ENCODE peak calls at places on chromosome 3, in six cellular contexts. N is effector memory CD4-positive, alpha-beta T cell; R is activated CD4-positive, alpha-beta memory T cell treated with anti-CD3 and anti-CD28 coated beads, Interleukin-2, amount 10 ng/mL, durations not matched to agents 7 days and 5 days; Q is ELF-1; L is hypothalamus; S is colonic mucosa. K is an unnamed sample.

GRCh38 chr3:114879059-114880031 is 267.7 kb downstream of the ZBTB20 start:
- DNase-seq in S (no peak), R (no peak), Q (no peak), L (no peak), N (no peak), K (no peak)

GRCh38 chr3:134357914-134358811 is 16.1 kb downstream of the AMOTL2 start:
- DNase-seq in N (no peak), S (no peak), R (no peak), Q (peak; percentile 96), L (no peak), K (no peak)

GRCh38 chr3:151383956-151384355 is 597 bp downstream of the P2RY12 start:
- DNase-seq in R (no peak), N (no peak), Q (no peak), S (no peak), L (no peak), K (no peak)

GRCh38 chr3:192130534-192131132 is 596.7 kb downstream of the FGF12 start:
- DNase-seq in S (peak; percentile 36), N (no peak), L (no peak), R (no peak), Q (peak; percentile 21), K (peak; percentile 9)

GRCh38 chr3:89072671-89073070 is 34.8 kb upstream of the EPHA3 start:
- DNase-seq in R (no peak), N (no peak), S (no peak), Q (no peak), L (no peak), K (no peak)

GRCh38 chr3:5499404-5499803 is 311.9 kb downstream of the EDEM1 start:
- DNase-seq in Q (no peak), L (no peak), N (no peak), S (no peak), R (no peak), K (no peak)

GRCh38 chr3:94481499-94481898 is 418.6 kb downstream of the NSUN3 start:
- DNase-seq in S (no peak), R (no peak), Q (no peak), L (no peak), N (no peak), K (no peak)

GRCh38 chr3:47991341-47991740 is 24.9 kb downstream of the MAP4 start:
- DNase-seq in R (no peak), Q (no peak), S (no peak), L (no peak), N (no peak), K (no peak)

GRCh38 chr3:160755776-160756304 is at the start of gene PPM1L:
- DNase-seq in Q (peak; percentile 76), R (peak; percentile 63), N (peak; percentile 46), S (no peak), L (peak; percentile 80), K (peak; percentile 74)

GRCh38 chr3:128879991-128880390 is 571 bp downstream of the ACAD9 start:
- DNase-seq in S (no peak), L (no peak), R (peak; percentile 17), N (no peak), Q (no peak), K (no peak)

K was measured in C1 segment of cervical spinal cord.